ENCODE peak calls at places on chromosome 6, in five cellular contexts. One of them, this sample, is unnamed.
A peak's percentile ranks its signal among the peaks of the same experiment; 100 is the strongest.

GRCh38 chr6:166769648-166770047 is 142.6 kb upstream of the RPS6KA2 start:
- DNase-seq in C1 segment of cervical spinal cord: no peak
- DNase-seq in NCI-H1417: no peak
- DNase-seq in amniotic stem cell: no peak
- DNase-seq in fibroblast of lung: no peak
- DNase-seq in this sample: no peak

GRCh38 chr6:36984581-36985383 is 1.2 kb downstream of the MTCH1 start:
- DNase-seq in C1 segment of cervical spinal cord: peak; percentile 55
- DNase-seq in fibroblast of lung: peak; percentile 79
- DNase-seq in NCI-H1417: peak; percentile 53
- DNase-seq in amniotic stem cell: peak; percentile 20
- DNase-seq in this sample: peak; percentile 77

GRCh38 chr6:22880686-22881433 is 311.5 kb downstream of the HDGFL1 start:
- DNase-seq in fibroblast of lung: peak; percentile 95
- DNase-seq in C1 segment of cervical spinal cord: no peak
- DNase-seq in NCI-H1417: no peak
- DNase-seq in amniotic stem cell: peak; percentile 93
- DNase-seq in this sample: no peak

GRCh38 chr6:159961523-159961922 is 7.4 kb upstream of the IGF2R start:
- DNase-seq in fibroblast of lung: no peak
- DNase-seq in C1 segment of cervical spinal cord: no peak
- DNase-seq in NCI-H1417: no peak
- DNase-seq in amniotic stem cell: no peak
- DNase-seq in this sample: no peak

GRCh38 chr6:127022297-127022696 is 96.2 kb upstream of the RSPO3 start:
- DNase-seq in fibroblast of lung: peak; percentile 66
- DNase-seq in NCI-H1417: peak; percentile 77
- DNase-seq in amniotic stem cell: no peak
- DNase-seq in C1 segment of cervical spinal cord: no peak
- DNase-seq in this sample: peak; percentile 59

GRCh38 chr6:151324079-151324825 is 67.1 kb downstream of the ZBTB2 start:
- DNase-seq in fibroblast of lung: peak; percentile 92
- DNase-seq in NCI-H1417: peak; percentile 91
- DNase-seq in amniotic stem cell: peak; percentile 42
- DNase-seq in C1 segment of cervical spinal cord: peak; percentile 80
- DNase-seq in this sample: peak; percentile 92

GRCh38 chr6:56266011-56266410 is 18.6 kb upstream of the COL21A1 start:
- DNase-seq in C1 segment of cervical spinal cord: no peak
- DNase-seq in fibroblast of lung: no peak
- DNase-seq in amniotic stem cell: no peak
- DNase-seq in NCI-H1417: no peak
- DNase-seq in this sample: no peak

GRCh38 chr6:55617272-55617671 is 38.3 kb upstream of the HMGCLL1 start:
- DNase-seq in C1 segment of cervical spinal cord: no peak
- DNase-seq in amniotic stem cell: peak; percentile 24
- DNase-seq in NCI-H1417: peak; percentile 51
- DNase-seq in fibroblast of lung: peak; percentile 65
- DNase-seq in this sample: no peak

GRCh38 chr6:165484178-165484889 is 174.9 kb upstream of the C6orf118 start:
- DNase-seq in NCI-H1417: no peak
- DNase-seq in amniotic stem cell: no peak
- DNase-seq in fibroblast of lung: no peak
- DNase-seq in C1 segment of cervical spinal cord: no peak
- DNase-seq in this sample: no peak

GRCh38 chr6:35507221-35507620 is 5.5 kb downstream of the TULP1 start:
- DNase-seq in C1 segment of cervical spinal cord: no peak
- DNase-seq in NCI-H1417: no peak
- DNase-seq in amniotic stem cell: no peak
- DNase-seq in fibroblast of lung: no peak
- DNase-seq in this sample: no peak

GRCh38 chr6:46437671-46438221 is 53.5 kb downstream of the RCAN2 start:
- DNase-seq in amniotic stem cell: no peak
- DNase-seq in fibroblast of lung: peak; percentile 55
- DNase-seq in C1 segment of cervical spinal cord: no peak
- DNase-seq in NCI-H1417: peak; percentile 42
- DNase-seq in this sample: no peak

GRCh38 chr6:107115695-107116327 is 496 bp upstream of the BEND3 start:
- DNase-seq in amniotic stem cell: no peak
- DNase-seq in fibroblast of lung: no peak
- DNase-seq in C1 segment of cervical spinal cord: peak; percentile 9
- DNase-seq in NCI-H1417: peak; percentile 89
- DNase-seq in this sample: no peak

GRCh38 chr6:165574220-165574619 is 88.8 kb downstream of the PDE10A start:
- DNase-seq in C1 segment of cervical spinal cord: no peak
- DNase-seq in NCI-H1417: no peak
- DNase-seq in amniotic stem cell: no peak
- DNase-seq in fibroblast of lung: no peak
- DNase-seq in this sample: no peak

GRCh38 chr6:117079946-117080345 is 185.4 kb upstream of the VGLL2 start:
- DNase-seq in NCI-H1417: no peak
- DNase-seq in fibroblast of lung: no peak
- DNase-seq in amniotic stem cell: no peak
- DNase-seq in C1 segment of cervical spinal cord: no peak
- DNase-seq in this sample: no peak

GRCh38 chr6:3355358-3356055 is 96.8 kb downstream of the PSMG4 start:
- DNase-seq in amniotic stem cell: no peak
- DNase-seq in fibroblast of lung: no peak
- DNase-seq in C1 segment of cervical spinal cord: peak; percentile 43
- DNase-seq in NCI-H1417: peak; percentile 82
- DNase-seq in this sample: peak; percentile 73

This sample was measured in sciatic nerve.